ENCODE peak calls at places on chromosome 13, in eight cellular contexts. K is heart right ventricle, Y is neural progenitor cell, C is tibial artery, J is ovary, E is heart left ventricle, N is cardiac fibroblast, F is PC-3. X is an unnamed sample.

GRCh38 chr13:95833126-95833525 is 156.2 kb downstream of the DNAJC3 start:
- DNase-seq in C (no peak), F (no peak), N (peak; percentile 2), J (no peak), Y (no peak), K (no peak), E (no peak), X (no peak)

GRCh38 chr13:110273254-110273653 is 33.7 kb downstream of the COL4A1 start:
- DNase-seq in C (no peak), N (no peak), Y (no peak), K (no peak), E (no peak), J (no peak), F (no peak), X (no peak)

GRCh38 chr13:49421391-49421790 is 22.5 kb downstream of the CAB39L start:
- DNase-seq in C (no peak), E (no peak), F (peak; percentile 29), K (no peak), N (no peak), Y (peak; percentile 43), J (no peak), X (no peak)

GRCh38 chr13:110538632-110539031 is 22.9 kb downstream of the RAB20 start:
- DNase-seq in N (peak; percentile 57), J (peak; percentile 66), Y (no peak), K (peak; percentile 63), C (peak; percentile 82), F (no peak), E (peak; percentile 88), X (no peak)

GRCh38 chr13:65882810-65883209 is 1347.3 kb downstream of the PCDH9 start:
- DNase-seq in K (no peak), J (no peak), N (no peak), F (no peak), C (no peak), E (no peak), Y (no peak), X (no peak)

GRCh38 chr13:36217456-36217855 is 3.1 kb upstream of the SOHLH2 start:
- DNase-seq in N (no peak), F (no peak), K (no peak), J (no peak), C (no peak), E (no peak), Y (no peak), X (peak; percentile 14)

GRCh38 chr13:53237696-53238095 is 209.1 kb downstream of the OLFM4 start:
- DNase-seq in N (no peak), C (no peak), K (no peak), F (no peak), E (no peak), Y (peak; percentile 43), J (no peak), X (no peak)

GRCh38 chr13:20174656-20175405 is 14.0 kb upstream of the GJA3 start:
- DNase-seq in Y (no peak), F (peak; percentile 99), C (peak; percentile 82), E (peak; percentile 74), N (peak; percentile 94), K (peak; percentile 44), J (peak; percentile 64), X (no peak)

GRCh38 chr13:114128624-114129522 is 3.5 kb downstream of the RASA3 start:
- DNase-seq in K (peak; percentile 75), F (peak; percentile 77), E (peak; percentile 84), C (peak; percentile 87), J (peak; percentile 51), Y (no peak), N (peak; percentile 96), X (peak; percentile 56)

GRCh38 chr13:37708101-37708500 is 109.5 kb upstream of the POSTN start:
- DNase-seq in N (no peak), K (no peak), F (no peak), Y (no peak), J (no peak), E (no peak), C (no peak), X (no peak)

GRCh38 chr13:43229506-43229905 is 206.1 kb downstream of the DNAJC15 start:
- DNase-seq in Y (no peak), N (peak; percentile 78), K (no peak), E (no peak), J (no peak), C (no peak), F (peak; percentile 47), X (no peak)

GRCh38 chr13:114235697-114236096 is 1.0 kb downstream of the CDC16 start:
- DNase-seq in K (no peak), J (no peak), Y (peak; percentile 31), F (peak; percentile 4), C (no peak), E (no peak), N (no peak), X (no peak)

GRCh38 chr13:35712907-35713685 is 236.6 kb upstream of the MAB21L1 start:
- DNase-seq in C (no peak), F (no peak), N (peak; percentile 42), J (no peak), K (no peak), Y (no peak), E (no peak), X (no peak)

GRCh38 chr13:19161308-19161707 is 20.3 kb downstream of the TUBA3C start:
- DNase-seq in F (no peak), N (no peak), Y (no peak), K (no peak), C (no peak), E (no peak), J (no peak), X (no peak)

GRCh38 chr13:66312312-66313087 is 917.6 kb downstream of the PCDH9 start:
- DNase-seq in E (no peak), C (no peak), Y (no peak), N (peak; percentile 93), J (no peak), F (peak; percentile 80), K (no peak), X (no peak)

GRCh38 chr13:110186221-110186838 is 120.6 kb downstream of the COL4A1 start:
- DNase-seq in J (no peak), Y (no peak), C (no peak), N (no peak), K (no peak), F (no peak), E (no peak), X (no peak)

GRCh38 chr13:46278474-46278873 is 66.7 kb downstream of the LRRC63 start:
- DNase-seq in Y (peak; percentile 6), K (no peak), N (no peak), C (no peak), F (no peak), E (no peak), J (no peak), X (peak; percentile 81)

GRCh38 chr13:60099631-60100420 is 63.9 kb downstream of the DIAPH3 start:
- DNase-seq in F (no peak), Y (no peak), K (no peak), N (no peak), E (no peak), J (no peak), C (no peak), X (no peak)

GRCh38 chr13:89361909-89362308 is 1690.7 kb downstream of the SLITRK5 start:
- DNase-seq in Y (no peak), E (no peak), J (no peak), K (no peak), C (no peak), N (peak; percentile 17), F (peak; percentile 41), X (no peak)

GRCh38 chr13:89363144-89363543 is 1692.0 kb downstream of the SLITRK5 start:
- DNase-seq in F (no peak), K (no peak), J (no peak), C (no peak), N (no peak), E (no peak), Y (no peak), X (no peak)
- H3K4me3 ChIP-seq in F (no peak overlapping the region), K (no peak overlapping the region), J (no peak overlapping the region), C (no peak overlapping the region), N (no peak overlapping the region), E (no peak overlapping the region), Y (no peak overlapping the region), X (no peak overlapping the region)

DNA sequence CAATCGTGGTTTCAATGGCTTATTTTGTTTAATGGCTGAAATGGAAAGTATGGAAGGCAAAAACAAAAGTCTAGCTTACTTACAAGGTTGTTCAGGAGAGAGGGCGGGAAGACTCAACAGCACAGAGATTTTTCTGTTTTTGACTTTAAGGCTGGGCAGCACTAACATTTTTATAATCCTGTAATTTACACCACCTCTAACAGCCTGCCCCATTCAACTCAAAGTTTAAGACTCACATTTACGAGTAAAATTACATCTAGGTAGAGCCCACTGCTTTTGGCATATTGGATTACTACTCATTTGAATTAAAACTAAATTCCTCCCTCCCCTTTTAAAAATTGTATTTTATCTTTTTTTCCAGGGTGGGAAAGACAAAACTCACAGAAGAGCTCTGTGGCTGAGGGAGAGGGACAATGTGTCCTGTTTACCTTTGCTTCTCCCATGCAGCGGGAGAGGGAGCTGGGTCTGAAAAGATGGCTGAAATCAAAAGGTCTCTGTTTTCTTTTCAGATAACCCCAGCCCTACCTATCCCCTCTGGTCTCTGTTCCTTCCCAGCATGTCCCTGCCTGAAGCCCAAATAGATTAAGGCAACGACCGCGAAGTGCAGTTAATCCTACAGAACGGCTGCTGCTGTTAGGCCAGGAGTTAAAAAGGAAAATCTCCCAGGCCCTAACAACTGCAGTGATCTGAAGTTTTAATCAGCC is 6.6 kb downstream of the EFNB2 start:
- DNase-seq in K (no peak), Y (peak; percentile 85), E (no peak), J (no peak), F (no peak), C (no peak), N (no peak), X (no peak)
- H3K4me3 ChIP-seq in K (peak overlapping the region; percentile 73), Y (peak overlapping the region; percentile 71), E (peak overlapping the region; percentile 59), J (no peak overlapping the region), F (no peak overlapping the region), C (no peak overlapping the region), N (no peak overlapping the region), X (no peak overlapping the region)

GRCh38 chr13:42055500-42056085 is 7.1 kb downstream of the DGKH start:
- DNase-seq in J (no peak), E (no peak), C (no peak), Y (no peak), F (no peak), K (no peak), N (no peak), X (no peak)
- H3K4me3 ChIP-seq in J (no peak overlapping the region), E (no peak overlapping the region), C (no peak overlapping the region), Y (no peak overlapping the region), F (no peak overlapping the region), K (peak overlapping the region; percentile 6), N (no peak overlapping the region), X (no peak overlapping the region)

GRCh38 chr13:44434441-44435141 is 61.0 kb downstream of the SERP2 start:
- DNase-seq in C (no peak), K (no peak), N (no peak), Y (no peak), J (peak; percentile 41), F (no peak), E (no peak), X (no peak)

GRCh38 chr13:44435142-44435982 is 61.7 kb downstream of the SERP2 start:
- DNase-seq in K (peak; percentile 91), F (peak; percentile 93), Y (peak; percentile 99), E (peak; percentile 96), J (peak; percentile 98), N (peak; percentile 99), C (peak; percentile 99), X (peak; percentile 98)

GRCh38 chr13:44431150-44431549 is 57.5 kb downstream of the SERP2 start:
- DNase-seq in E (no peak), Y (peak; percentile 29), C (no peak), J (no peak), K (no peak), F (no peak), N (no peak), X (no peak)

GRCh38 chr13:44432595-44432994 is 59.0 kb downstream of the SERP2 start:
- DNase-seq in K (no peak), C (no peak), J (peak; percentile 51), N (no peak), E (no peak), Y (no peak), F (no peak), X (no peak)

GRCh38 chr13:44433863-44434262 is 60.2 kb downstream of the SERP2 start:
- DNase-seq in F (no peak), K (no peak), Y (no peak), N (no peak), C (no peak), J (no peak), E (no peak), X (no peak)
- H3K4me3 ChIP-seq in F (peak overlapping the region; percentile 100), K (peak overlapping the region; percentile 69), Y (peak overlapping the region; percentile 84), N (no peak overlapping the region), C (peak overlapping the region; percentile 63), J (peak overlapping the region; percentile 66), E (peak overlapping the region; percentile 84), X (no peak overlapping the region)

X was measured in Jurkat, Clone E6-1.